ENCODE peak calls at places on chromosome 1, in seven cellular contexts. One of them, this sample, is unnamed.

GRCh38 chr1:92837062-92837461 is 5.2 kb downstream of the RPL5 start:
- DNase-seq in foreskin fibroblast: no peak
- DNase-seq in neural progenitor cell: no peak
- DNase-seq in lower leg skin: no peak
- DNase-seq in hepatocyte: no peak
- DNase-seq in SJSA1: no peak
- DNase-seq in uterus: no peak
- DNase-seq in this sample: peak

GRCh38 chr1:160066829-160067720 is 2.9 kb downstream of the KCNJ10 start:
- DNase-seq in foreskin fibroblast: no peak
- DNase-seq in neural progenitor cell: no peak
- DNase-seq in lower leg skin: no peak
- DNase-seq in hepatocyte: no peak
- DNase-seq in SJSA1: no peak
- DNase-seq in uterus: no peak
- DNase-seq in this sample: no peak

GRCh38 chr1:43573066-43573799 is 42.5 kb downstream of the PTPRF start:
- DNase-seq in foreskin fibroblast: no peak
- DNase-seq in neural progenitor cell: peak
- DNase-seq in lower leg skin: no peak
- DNase-seq in hepatocyte: no peak
- DNase-seq in SJSA1: no peak
- DNase-seq in uterus: no peak
- DNase-seq in this sample: peak

GRCh38 chr1:31712625-31713024 is 8.8 kb upstream of the COL16A1 start:
- DNase-seq in foreskin fibroblast: peak
- DNase-seq in neural progenitor cell: no peak
- DNase-seq in lower leg skin: no peak
- DNase-seq in hepatocyte: peak
- DNase-seq in SJSA1: peak
- DNase-seq in uterus: peak
- DNase-seq in this sample: peak

GRCh38 chr1:44632511-44633072 is 41.7 kb downstream of the TMEM53 start:
- DNase-seq in foreskin fibroblast: no peak
- DNase-seq in neural progenitor cell: peak
- DNase-seq in lower leg skin: no peak
- DNase-seq in hepatocyte: peak
- DNase-seq in SJSA1: no peak
- DNase-seq in uterus: no peak
- DNase-seq in this sample: peak

GRCh38 chr1:113758631-113759340 is 500 bp downstream of the PHTF1 start:
- DNase-seq in foreskin fibroblast: peak
- DNase-seq in neural progenitor cell: peak
- DNase-seq in lower leg skin: peak
- DNase-seq in hepatocyte: peak
- DNase-seq in SJSA1: peak
- DNase-seq in uterus: peak
- DNase-seq in this sample: peak

GRCh38 chr1:91015358-91015780 is 6.5 kb downstream of the ZNF644 start:
- DNase-seq in foreskin fibroblast: no peak
- DNase-seq in neural progenitor cell: no peak
- DNase-seq in lower leg skin: no peak
- DNase-seq in hepatocyte: no peak
- DNase-seq in SJSA1: no peak
- DNase-seq in uterus: no peak
- DNase-seq in this sample: no peak

GRCh38 chr1:164733070-164733469 is 174.1 kb downstream of the PBX1 start:
- DNase-seq in foreskin fibroblast: peak
- DNase-seq in neural progenitor cell: no peak
- DNase-seq in lower leg skin: no peak
- DNase-seq in hepatocyte: no peak
- DNase-seq in SJSA1: no peak
- DNase-seq in uterus: no peak
- DNase-seq in this sample: peak

GRCh38 chr1:108831225-108831624 is 25.7 kb downstream of the AKNAD1 start:
- DNase-seq in foreskin fibroblast: peak
- DNase-seq in neural progenitor cell: no peak
- DNase-seq in lower leg skin: peak
- DNase-seq in hepatocyte: no peak
- DNase-seq in SJSA1: no peak
- DNase-seq in uterus: peak
- DNase-seq in this sample: peak

GRCh38 chr1:204188959-204189639 is 7.2 kb downstream of the KISS1 start:
- DNase-seq in foreskin fibroblast: no peak
- DNase-seq in neural progenitor cell: no peak
- DNase-seq in lower leg skin: peak
- DNase-seq in hepatocyte: no peak
- DNase-seq in SJSA1: no peak
- DNase-seq in uterus: no peak
- DNase-seq in this sample: no peak

GRCh38 chr1:30684881-30685795 is 38.2 kb downstream of the MATN1 start:
- DNase-seq in foreskin fibroblast: no peak
- DNase-seq in neural progenitor cell: peak
- DNase-seq in lower leg skin: peak
- DNase-seq in hepatocyte: peak
- DNase-seq in SJSA1: no peak
- DNase-seq in uterus: peak
- DNase-seq in this sample: no peak

GRCh38 chr1:161885013-161885412 is 118.9 kb downstream of the ATF6 start:
- DNase-seq in foreskin fibroblast: peak
- DNase-seq in neural progenitor cell: no peak
- DNase-seq in lower leg skin: no peak
- DNase-seq in hepatocyte: no peak
- DNase-seq in SJSA1: no peak
- DNase-seq in uterus: peak
- DNase-seq in this sample: peak

GRCh38 chr1:50279622-50280320 is 143.5 kb downstream of the DMRTA2 start:
- DNase-seq in foreskin fibroblast: no peak
- DNase-seq in neural progenitor cell: peak
- DNase-seq in lower leg skin: peak
- DNase-seq in hepatocyte: peak
- DNase-seq in SJSA1: no peak
- DNase-seq in uterus: no peak
- DNase-seq in this sample: no peak

GRCh38 chr1:117572546-117572945 is 33.3 kb upstream of the TENT5C start:
- DNase-seq in foreskin fibroblast: no peak
- DNase-seq in neural progenitor cell: no peak
- DNase-seq in lower leg skin: peak
- DNase-seq in hepatocyte: no peak
- DNase-seq in SJSA1: peak
- DNase-seq in uterus: peak
- DNase-seq in this sample: no peak

GRCh38 chr1:234709473-234710279 is 99.7 kb upstream of the IRF2BP2 start:
- DNase-seq in foreskin fibroblast: no peak
- DNase-seq in neural progenitor cell: no peak
- DNase-seq in lower leg skin: peak
- DNase-seq in hepatocyte: no peak
- DNase-seq in SJSA1: peak
- DNase-seq in uterus: no peak
- DNase-seq in this sample: no peak

DNA sequence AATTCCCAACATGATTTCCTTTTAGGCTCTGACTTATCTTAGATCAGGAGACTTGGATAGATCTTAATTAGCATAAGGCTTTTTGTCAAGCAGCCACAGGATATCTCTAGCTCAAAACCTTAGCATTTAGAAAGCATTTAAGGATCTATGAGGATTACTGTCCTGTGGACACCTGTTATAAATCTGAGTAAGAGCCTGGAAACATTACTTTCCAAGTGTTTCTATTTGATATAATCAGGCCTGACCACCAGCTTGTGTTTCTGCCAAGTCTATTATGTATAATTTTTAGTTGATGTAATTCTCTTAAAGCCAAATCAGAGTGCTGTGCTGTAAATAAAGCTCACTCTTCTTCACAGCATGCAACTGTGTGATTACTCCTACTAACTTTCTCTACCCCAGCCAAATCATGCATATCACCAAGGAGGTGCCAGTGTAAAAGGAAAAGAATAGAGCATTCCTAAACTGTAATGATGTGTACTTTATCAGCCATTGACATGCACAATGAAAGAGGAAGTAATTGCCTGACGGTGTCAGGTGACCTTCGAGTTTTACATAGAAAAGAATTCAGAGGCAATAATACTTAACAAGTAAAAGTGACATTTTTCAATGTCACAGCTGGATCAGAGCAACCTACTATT is 309.9 kb upstream of the PRMT6 start:
- DNase-seq in foreskin fibroblast: no peak
- DNase-seq in neural progenitor cell: peak
- DNase-seq in lower leg skin: no peak
- DNase-seq in hepatocyte: no peak
- DNase-seq in SJSA1: no peak
- DNase-seq in uterus: no peak
- DNase-seq in this sample: no peak
- H3K4me3 ChIP-seq in foreskin fibroblast: no peak
- H3K4me3 ChIP-seq in neural progenitor cell: peak
- H3K4me3 ChIP-seq in lower leg skin: no peak
- H3K4me3 ChIP-seq in hepatocyte: no peak
- H3K4me3 ChIP-seq in SJSA1: no peak
- H3K4me3 ChIP-seq in uterus: no peak
- H3K4me3 ChIP-seq in this sample: no peak

DNA sequence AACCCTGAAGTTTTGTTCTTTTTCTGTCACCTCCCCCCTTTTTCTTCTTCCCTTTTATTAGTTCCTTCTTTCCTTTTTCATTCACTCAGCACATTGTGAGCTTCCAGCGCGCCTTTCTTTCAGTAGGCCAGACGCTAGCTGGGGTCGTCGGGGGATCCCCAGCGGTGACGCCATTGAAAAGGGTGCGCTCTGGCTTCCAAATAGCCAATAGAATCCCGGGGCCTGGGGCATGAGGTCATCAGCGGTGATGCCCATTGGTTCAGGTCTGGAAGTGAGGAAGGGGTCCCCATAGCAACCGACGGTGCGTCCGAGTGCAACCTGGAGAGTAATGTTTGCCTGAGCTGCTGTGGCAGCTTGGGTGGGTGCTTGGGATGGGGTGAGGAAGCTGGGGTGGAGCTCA is 6.9 kb upstream of the EFNA3 start:
- DNase-seq in foreskin fibroblast: no peak
- DNase-seq in neural progenitor cell: peak
- DNase-seq in lower leg skin: no peak
- DNase-seq in hepatocyte: peak
- DNase-seq in SJSA1: no peak
- DNase-seq in uterus: no peak
- DNase-seq in this sample: no peak
- H3K4me3 ChIP-seq in foreskin fibroblast: no peak
- H3K4me3 ChIP-seq in neural progenitor cell: peak
- H3K4me3 ChIP-seq in lower leg skin: no peak
- H3K4me3 ChIP-seq in hepatocyte: no peak
- H3K4me3 ChIP-seq in SJSA1: no peak
- H3K4me3 ChIP-seq in uterus: no peak
- H3K4me3 ChIP-seq in this sample: no peak

DNA sequence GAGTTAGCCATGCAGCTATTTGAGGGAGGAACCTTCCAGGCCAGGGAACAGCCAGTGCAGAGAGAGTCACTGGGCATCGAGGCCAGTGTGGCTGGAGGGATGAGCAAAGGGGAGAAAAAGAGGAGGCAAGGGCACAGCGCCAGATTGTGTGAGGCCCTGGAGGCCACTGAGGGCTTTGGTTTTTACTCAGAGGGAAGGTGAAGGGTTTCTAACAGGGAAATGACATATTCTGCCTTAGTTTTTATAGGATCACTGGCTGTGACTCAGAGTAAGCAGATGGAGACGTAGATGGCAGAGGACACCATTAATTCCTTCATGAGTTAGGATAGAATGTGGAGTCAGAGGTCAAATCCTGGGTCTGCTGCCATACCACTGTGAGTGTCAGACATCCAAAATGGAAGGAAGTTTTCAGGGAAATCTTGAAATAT is 32.9 kb downstream of the C1orf21 start:
- DNase-seq in foreskin fibroblast: peak
- DNase-seq in neural progenitor cell: no peak
- DNase-seq in lower leg skin: no peak
- DNase-seq in hepatocyte: peak
- DNase-seq in SJSA1: no peak
- DNase-seq in uterus: peak
- DNase-seq in this sample: peak
- H3K4me3 ChIP-seq in foreskin fibroblast: no peak
- H3K4me3 ChIP-seq in neural progenitor cell: no peak
- H3K4me3 ChIP-seq in lower leg skin: no peak
- H3K4me3 ChIP-seq in hepatocyte: no peak
- H3K4me3 ChIP-seq in SJSA1: no peak
- H3K4me3 ChIP-seq in uterus: no peak
- H3K4me3 ChIP-seq in this sample: no peak

GRCh38 chr1:24110642-24111263 is 1.2 kb downstream of the MYOM3 start:
- DNase-seq in foreskin fibroblast: no peak
- DNase-seq in neural progenitor cell: peak
- DNase-seq in lower leg skin: no peak
- DNase-seq in hepatocyte: no peak
- DNase-seq in SJSA1: no peak
- DNase-seq in uterus: no peak
- DNase-seq in this sample: peak

GRCh38 chr1:24109686-24110475 is 2.1 kb downstream of the MYOM3 start:
- DNase-seq in foreskin fibroblast: no peak
- DNase-seq in neural progenitor cell: no peak
- DNase-seq in lower leg skin: no peak
- DNase-seq in hepatocyte: no peak
- DNase-seq in SJSA1: no peak
- DNase-seq in uterus: no peak
- DNase-seq in this sample: no peak

GRCh38 chr1:24112381-24113169 is 640 bp upstream of the MYOM3 start:
- DNase-seq in foreskin fibroblast: peak
- DNase-seq in neural progenitor cell: peak
- DNase-seq in lower leg skin: peak
- DNase-seq in hepatocyte: peak
- DNase-seq in SJSA1: peak
- DNase-seq in uterus: peak
- DNase-seq in this sample: peak

GRCh38 chr1:24111264-24111997 is 504 bp downstream of the MYOM3 start:
- DNase-seq in foreskin fibroblast: no peak
- DNase-seq in neural progenitor cell: no peak
- DNase-seq in lower leg skin: peak
- DNase-seq in hepatocyte: no peak
- DNase-seq in SJSA1: no peak
- DNase-seq in uterus: peak
- DNase-seq in this sample: peak

DNA sequence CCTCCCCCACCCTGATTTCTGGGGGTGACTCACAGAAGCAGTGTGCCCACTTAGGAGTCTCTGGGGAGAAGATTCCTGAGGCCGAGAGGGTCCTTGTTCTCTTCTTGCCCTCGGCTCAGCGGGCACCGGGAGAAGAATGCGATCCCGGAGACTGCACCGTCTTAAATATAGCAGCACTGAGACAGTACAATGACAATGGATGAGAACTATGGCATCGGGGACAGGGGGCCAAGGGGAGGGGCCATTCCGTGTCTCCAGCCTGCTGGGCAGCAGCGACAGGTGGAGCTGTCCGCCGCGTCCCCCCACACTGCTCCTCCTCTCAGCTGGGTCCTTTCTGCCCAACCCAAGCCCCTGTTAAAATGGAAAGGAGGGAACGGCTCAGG is at the start of gene MYOM3:
- DNase-seq in foreskin fibroblast: no peak
- DNase-seq in neural progenitor cell: peak
- DNase-seq in lower leg skin: no peak
- DNase-seq in hepatocyte: no peak
- DNase-seq in SJSA1: no peak
- DNase-seq in uterus: no peak
- DNase-seq in this sample: peak
- H3K4me3 ChIP-seq in foreskin fibroblast: no peak
- H3K4me3 ChIP-seq in neural progenitor cell: peak
- H3K4me3 ChIP-seq in lower leg skin: no peak
- H3K4me3 ChIP-seq in hepatocyte: no peak
- H3K4me3 ChIP-seq in SJSA1: no peak
- H3K4me3 ChIP-seq in uterus: no peak
- H3K4me3 ChIP-seq in this sample: peak

This sample was measured in AG10803.